ENCODE peak calls at places on chromosomes 4 and X, in seven cellular contexts. One of them, this sample, is unnamed.

GRCh38 chrX:81201692-81202412 is at the start of the genes HMGN5 and SH3BGRL:
- DNase-seq in M059J: peak
- DNase-seq in astrocyte of the spinal cord: peak
- DNase-seq in amygdala: peak
- DNase-seq in GM23338: peak
- DNase-seq in BJ: peak
- DNase-seq in nucleus accumbens: peak
- DNase-seq in this sample: peak

GRCh38 chr4:31104596-31104995 is 384.4 kb downstream of the PCDH7 start:
- DNase-seq in nucleus accumbens: no peak
- DNase-seq in GM23338: no peak
- DNase-seq in M059J: no peak
- DNase-seq in BJ: no peak
- DNase-seq in amygdala: peak
- DNase-seq in astrocyte of the spinal cord: no peak
- DNase-seq in this sample: no peak

GRCh38 chrX:21374994-21375794 is 976 bp downstream of the CNKSR2 start:
- DNase-seq in GM23338: peak
- DNase-seq in M059J: no peak
- DNase-seq in nucleus accumbens: no peak
- DNase-seq in amygdala: no peak
- DNase-seq in astrocyte of the spinal cord: no peak
- DNase-seq in BJ: no peak
- DNase-seq in this sample: no peak

GRCh38 chrX:110403436-110403835 is 44.8 kb downstream of the RTL9 start:
- DNase-seq in BJ: no peak
- DNase-seq in GM23338: no peak
- DNase-seq in astrocyte of the spinal cord: no peak
- DNase-seq in amygdala: no peak
- DNase-seq in M059J: no peak
- DNase-seq in nucleus accumbens: no peak
- DNase-seq in this sample: no peak

GRCh38 chrX:468979-469378 is 82.3 kb upstream of the PPP2R3B start:
- DNase-seq in amygdala: no peak
- DNase-seq in GM23338: no peak
- DNase-seq in nucleus accumbens: no peak
- DNase-seq in M059J: no peak
- DNase-seq in BJ: no peak
- DNase-seq in astrocyte of the spinal cord: no peak
- DNase-seq in this sample: no peak

GRCh38 chr4:145619639-145619996 is 433 bp downstream of the MMAA start:
- DNase-seq in nucleus accumbens: no peak
- DNase-seq in BJ: no peak
- DNase-seq in M059J: peak
- DNase-seq in GM23338: peak
- DNase-seq in amygdala: peak
- DNase-seq in astrocyte of the spinal cord: no peak
- DNase-seq in this sample: peak

GRCh38 chr4:84639143-84639542 is 56.2 kb downstream of the CDS1 start:
- DNase-seq in GM23338: peak
- DNase-seq in M059J: no peak
- DNase-seq in nucleus accumbens: no peak
- DNase-seq in amygdala: no peak
- DNase-seq in BJ: no peak
- DNase-seq in astrocyte of the spinal cord: no peak
- DNase-seq in this sample: no peak

GRCh38 chr4:41212221-41213203 is 1.8 kb downstream of the APBB2 start:
- DNase-seq in BJ: no peak
- DNase-seq in GM23338: peak
- DNase-seq in M059J: peak
- DNase-seq in nucleus accumbens: peak
- DNase-seq in astrocyte of the spinal cord: peak
- DNase-seq in amygdala: peak
- DNase-seq in this sample: peak

GRCh38 chr4:183468210-183469095 is 24.0 kb downstream of the CDKN2AIP start:
- DNase-seq in BJ: no peak
- DNase-seq in amygdala: no peak
- DNase-seq in astrocyte of the spinal cord: no peak
- DNase-seq in GM23338: no peak
- DNase-seq in nucleus accumbens: no peak
- DNase-seq in M059J: peak
- DNase-seq in this sample: peak

GRCh38 chr4:14110407-14110806 is 482.9 kb upstream of the BOD1L1 start:
- DNase-seq in nucleus accumbens: no peak
- DNase-seq in GM23338: no peak
- DNase-seq in amygdala: no peak
- DNase-seq in astrocyte of the spinal cord: peak
- DNase-seq in M059J: peak
- DNase-seq in BJ: peak
- DNase-seq in this sample: peak

GRCh38 chr4:150784305-150784704 is 202.4 kb downstream of the MAB21L2 start:
- DNase-seq in GM23338: peak
- DNase-seq in amygdala: no peak
- DNase-seq in nucleus accumbens: no peak
- DNase-seq in astrocyte of the spinal cord: no peak
- DNase-seq in M059J: no peak
- DNase-seq in BJ: no peak
- DNase-seq in this sample: no peak

GRCh38 chr4:145623831-145624230 is 4.6 kb downstream of the MMAA start:
- DNase-seq in GM23338: no peak
- DNase-seq in nucleus accumbens: no peak
- DNase-seq in M059J: peak
- DNase-seq in amygdala: no peak
- DNase-seq in astrocyte of the spinal cord: peak
- DNase-seq in BJ: no peak
- DNase-seq in this sample: no peak

GRCh38 chr4:148874331-148874730 is 432.1 kb upstream of the NR3C2 start:
- DNase-seq in nucleus accumbens: no peak
- DNase-seq in M059J: peak
- DNase-seq in amygdala: no peak
- DNase-seq in BJ: no peak
- DNase-seq in GM23338: no peak
- DNase-seq in astrocyte of the spinal cord: no peak
- DNase-seq in this sample: no peak

GRCh38 chrX:63761639-63762038 is 23.4 kb downstream of the ARHGEF9 start:
- DNase-seq in M059J: peak
- DNase-seq in astrocyte of the spinal cord: no peak
- DNase-seq in nucleus accumbens: no peak
- DNase-seq in amygdala: no peak
- DNase-seq in BJ: no peak
- DNase-seq in GM23338: no peak
- DNase-seq in this sample: no peak

GRCh38 chrX:140664939-140665338 is 44.6 kb upstream of the LINC00632 start:
- DNase-seq in M059J: peak
- DNase-seq in GM23338: peak
- DNase-seq in nucleus accumbens: no peak
- DNase-seq in amygdala: no peak
- DNase-seq in astrocyte of the spinal cord: peak
- DNase-seq in BJ: no peak
- DNase-seq in this sample: peak

GRCh38 chrX:130282151-130282550 is 13.5 kb upstream of the ZNF280C start:
- DNase-seq in nucleus accumbens: no peak
- DNase-seq in BJ: no peak
- DNase-seq in M059J: peak
- DNase-seq in GM23338: no peak
- DNase-seq in astrocyte of the spinal cord: no peak
- DNase-seq in amygdala: no peak
- DNase-seq in this sample: no peak

GRCh38 chrX:40734956-40735317 is 405 bp downstream of the MED14 start:
- DNase-seq in amygdala: peak
- DNase-seq in M059J: peak
- DNase-seq in BJ: no peak
- DNase-seq in astrocyte of the spinal cord: peak
- DNase-seq in GM23338: peak
- DNase-seq in nucleus accumbens: no peak
- DNase-seq in this sample: peak

GRCh38 chr4:113335771-113336170 is 286.3 kb downstream of the ANK2 start:
- DNase-seq in GM23338: no peak
- DNase-seq in M059J: no peak
- DNase-seq in astrocyte of the spinal cord: no peak
- DNase-seq in amygdala: no peak
- DNase-seq in nucleus accumbens: no peak
- DNase-seq in BJ: no peak
- DNase-seq in this sample: no peak

GRCh38 chr4:8168232-8168631 is 9.6 kb upstream of the ABLIM2 start:
- DNase-seq in M059J: no peak
- DNase-seq in BJ: no peak
- DNase-seq in nucleus accumbens: no peak
- DNase-seq in astrocyte of the spinal cord: no peak
- DNase-seq in amygdala: no peak
- DNase-seq in GM23338: no peak
- DNase-seq in this sample: no peak

GRCh38 chr4:85228264-85228663 is 246.7 kb upstream of the ARHGAP24 start:
- DNase-seq in GM23338: peak
- DNase-seq in nucleus accumbens: no peak
- DNase-seq in BJ: no peak
- DNase-seq in M059J: no peak
- DNase-seq in astrocyte of the spinal cord: no peak
- DNase-seq in amygdala: no peak
- DNase-seq in this sample: peak

This sample was measured in MCF 10A.